ENCODE peak calls at places on chromosomes 3 and 15, in four cellular contexts. N is NCI-H1092; U is stimulated activated CD8-positive, alpha-beta memory T cell treated with anti-CD3 and anti-CD28 coated beads, Interleukin-2, amount 100 ng/mL, for 1 hour; R is fibroblast of pulmonary artery. S is an unnamed sample.

GRCh38 chr3:149936812-149937230 is 33.9 kb downstream of the PFN2 start:
- DNase-seq in R (peak; percentile 74), N (no peak), U (no peak), S (peak; percentile 82)

GRCh38 chr15:101307897-101308603 is 13.0 kb upstream of the SNRPA1 start:
- DNase-seq in U (no peak), N (no peak), R (no peak), S (no peak)

GRCh38 chr15:84817461-84818081 is 415 bp downstream of the ALPK3 start:
- DNase-seq in U (no peak), N (no peak), R (no peak), S (no peak)

GRCh38 chr15:29470794-29471193 is 201.2 kb upstream of the NSMCE3 start:
- DNase-seq in R (no peak), N (no peak), U (no peak), S (no peak)

GRCh38 chr15:99918072-99918471 is 184.8 kb upstream of the LYSMD4 start:
- DNase-seq in R (no peak), U (no peak), N (no peak), S (no peak)

GRCh38 chr3:171640520-171641412 is 169.5 kb downstream of the PLD1 start:
- DNase-seq in U (no peak), N (no peak), R (peak; percentile 41), S (peak; percentile 55)

GRCh38 chr15:60519218-60519617 is 40.3 kb upstream of the ICE2 start:
- DNase-seq in N (no peak), U (no peak), R (peak; percentile 18), S (peak; percentile 43)

GRCh38 chr3:138114431-138114918 is 933 bp downstream of the DZIP1L start:
- DNase-seq in R (peak; percentile 24), U (no peak), N (no peak), S (peak; percentile 47)

GRCh38 chr3:10655131-10655530 is 149.7 kb upstream of the ATP2B2 start:
- DNase-seq in R (no peak), U (no peak), N (no peak), S (no peak)

GRCh38 chr3:123067689-123068226 is 933 bp downstream of the PDIA5 start:
- DNase-seq in R (no peak), N (no peak), U (no peak), S (peak; percentile 56)

GRCh38 chr3:171878441-171879225 is 35.5 kb downstream of the TMEM212 start:
- DNase-seq in R (peak; percentile 84), N (no peak), U (no peak), S (peak; percentile 57)

GRCh38 chr3:106750092-106750491 is 627.1 kb upstream of the CCDC54 start:
- DNase-seq in N (no peak), R (no peak), U (no peak), S (no peak)